ENCODE peak calls at places on chromosome 13, in nine cellular contexts. T is effector memory CD4-positive, alpha-beta T cell; X is HFF-Myc; L is Peyer's patch; B is mammary epithelial cell; Z is choroid plexus epithelial cell; R is neural progenitor cell; C is right cardiac atrium; G is thoracic aorta. Y is an unnamed sample.

GRCh38 chr13:77751513-77752456 is 54.3 kb downstream of the SLAIN1 start:
- DNase-seq in T (no peak), X (peak), L (peak), B (peak), Z (peak), R (peak), C (no peak), G (no peak), Y (peak)

GRCh38 chr13:79870766-79871165 is 389.8 kb downstream of the NDFIP2 start:
- DNase-seq in T (no peak), X (no peak), L (no peak), B (peak), Z (no peak), R (no peak), C (no peak), G (no peak), Y (no peak)

GRCh38 chr13:70634893-70635292 is 526.6 kb upstream of the KLHL1 start:
- DNase-seq in T (no peak), X (no peak), L (no peak), B (no peak), Z (peak), R (no peak), C (no peak), G (no peak), Y (no peak)

GRCh38 chr13:76790519-76791289 is 95.5 kb downstream of the KCTD12 start:
- DNase-seq in T (no peak), X (no peak), L (no peak), B (no peak), Z (peak), R (no peak), C (no peak), G (no peak), Y (no peak)

GRCh38 chr13:47934371-47934770 is 66.7 kb downstream of the SUCLA2 start:
- DNase-seq in T (no peak), X (no peak), L (no peak), B (no peak), Z (peak), R (no peak), C (no peak), G (no peak), Y (no peak)

GRCh38 chr13:74129500-74130144 is 4.6 kb downstream of the KLF12 start:
- DNase-seq in T (no peak), X (no peak), L (no peak), B (peak), Z (peak), R (no peak), C (peak), G (no peak), Y (peak)

GRCh38 chr13:108326318-108326717 is 56.8 kb downstream of the TNFSF13B start:
- DNase-seq in T (no peak), X (no peak), L (no peak), B (no peak), Z (peak), R (no peak), C (no peak), G (no peak), Y (no peak)

GRCh38 chr13:86946734-86947133 is 724.4 kb upstream of the SLITRK5 start:
- DNase-seq in T (no peak), X (no peak), L (no peak), B (no peak), Z (no peak), R (no peak), C (no peak), G (no peak), Y (no peak)

GRCh38 chr13:98484289-98485219 is 92.4 kb downstream of the STK24 start:
- DNase-seq in T (peak), X (no peak), L (peak), B (peak), Z (peak), R (peak), C (peak), G (peak), Y (peak)

GRCh38 chr13:114142640-114143490 is 10.4 kb upstream of the RASA3 start:
- DNase-seq in T (peak), X (no peak), L (peak), B (no peak), Z (no peak), R (no peak), C (no peak), G (no peak), Y (peak)

GRCh38 chr13:41541142-41541938 is 84.0 kb downstream of the RGCC start:
- DNase-seq in T (no peak), X (no peak), L (no peak), B (no peak), Z (no peak), R (no peak), C (no peak), G (no peak), Y (no peak)

GRCh38 chr13:98129059-98129741 is 13.7 kb upstream of the FARP1 start:
- DNase-seq in T (no peak), X (no peak), L (no peak), B (peak), Z (peak), R (no peak), C (no peak), G (no peak), Y (no peak)

DNA sequence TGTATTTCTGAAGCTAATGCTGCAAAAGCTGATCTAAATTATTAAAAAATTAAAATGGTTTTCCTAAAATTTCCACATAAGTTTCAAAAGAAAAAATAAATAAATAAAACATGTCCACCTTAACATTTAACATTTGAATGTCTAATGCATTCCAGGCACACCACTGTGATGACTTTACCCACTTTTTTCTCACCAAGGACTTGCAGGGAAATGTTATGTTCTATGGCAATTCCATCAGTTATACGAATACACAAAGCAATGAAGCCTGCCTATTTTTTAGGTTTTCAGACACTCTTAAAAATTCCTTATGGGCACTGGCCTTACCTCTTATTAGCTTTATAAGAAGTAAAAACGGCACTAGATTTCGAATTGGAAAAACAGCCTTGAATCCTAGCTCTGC is 10.2 kb downstream of the TSC22D1 start:
- DNase-seq in T (no peak), X (no peak), L (no peak), B (no peak), Z (peak), R (no peak), C (no peak), G (no peak), Y (no peak)
- H3K4me3 ChIP-seq in T (no peak), X (no peak), L (no peak), B (no peak), Z (no peak), R (no peak), C (no peak), G (no peak), Y (no peak)

DNA sequence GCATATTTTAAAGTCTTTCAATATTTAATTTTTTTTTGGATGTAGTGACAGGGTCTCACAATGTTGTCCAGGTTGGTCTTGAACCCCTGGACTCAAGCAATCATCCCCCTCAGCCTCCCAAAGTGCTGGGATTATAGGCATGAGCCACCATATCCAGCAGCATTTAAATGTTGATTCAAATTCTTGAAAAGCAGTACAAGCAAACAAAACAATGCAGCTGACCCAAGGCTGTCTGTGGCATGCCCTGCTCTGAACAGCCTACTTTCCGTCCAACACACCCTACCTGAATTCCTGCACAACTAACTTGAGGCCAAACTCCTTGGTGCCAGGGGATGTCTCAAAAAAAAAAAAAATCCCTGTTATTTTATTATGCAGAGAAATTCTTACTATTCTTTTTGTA is 23.0 kb downstream of the NEK5 start:
- DNase-seq in T (no peak), X (no peak), L (no peak), B (no peak), Z (no peak), R (no peak), C (no peak), G (no peak), Y (no peak)
- H3K4me3 ChIP-seq in T (no peak), X (no peak), L (no peak), B (no peak), Z (no peak), R (no peak), C (no peak), G (no peak), Y (no peak)

DNA sequence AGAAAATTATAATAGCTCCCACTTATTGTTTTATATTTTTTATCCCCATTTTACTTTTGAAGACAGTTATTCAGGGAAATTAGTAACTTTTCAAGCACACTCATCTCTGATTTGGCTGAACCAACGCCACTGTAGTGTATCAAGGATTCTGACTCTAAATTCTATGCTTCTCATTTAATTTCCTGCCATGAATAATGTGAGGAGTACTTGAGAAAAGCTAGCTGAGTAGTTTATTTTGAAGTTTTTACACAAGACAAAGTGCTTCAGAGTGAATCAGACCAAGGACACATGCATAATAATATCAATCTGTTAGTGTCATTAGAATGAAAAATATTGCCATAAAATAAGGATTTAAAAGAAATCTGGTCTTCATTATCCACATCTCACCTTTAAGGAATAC is 329.9 kb downstream of the SLITRK6 start:
- DNase-seq in T (no peak), X (no peak), L (no peak), B (no peak), Z (no peak), R (no peak), C (no peak), G (no peak), Y (no peak)
- H3K4me3 ChIP-seq in T (no peak), X (no peak), L (no peak), B (no peak), Z (no peak), R (no peak), C (no peak), G (no peak), Y (no peak)

DNA sequence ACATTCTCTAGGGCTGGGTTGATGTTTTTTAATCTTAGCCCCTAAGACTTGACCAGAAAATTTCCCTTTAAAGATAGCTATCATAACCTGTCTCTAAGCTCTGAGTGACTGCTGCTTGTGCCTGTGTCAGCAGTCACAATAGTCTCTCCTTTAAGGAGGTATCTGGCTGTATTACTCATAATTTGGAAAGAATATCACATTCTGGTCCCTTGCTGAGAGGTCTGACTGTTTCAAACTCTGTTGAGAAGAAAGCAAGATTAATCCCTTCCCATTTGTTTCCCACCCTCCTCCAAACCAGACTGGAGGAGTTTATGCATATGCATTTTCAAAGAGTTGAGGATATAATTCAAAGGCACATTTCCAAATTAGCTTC is 2.3 kb downstream of the HTR2A start:
- DNase-seq in T (no peak), X (no peak), L (no peak), B (no peak), Z (no peak), R (no peak), C (no peak), G (no peak), Y (no peak)
- H3K4me3 ChIP-seq in T (no peak), X (peak), L (peak), B (peak), Z (peak), R (peak), C (peak), G (peak), Y (no peak)

DNA sequence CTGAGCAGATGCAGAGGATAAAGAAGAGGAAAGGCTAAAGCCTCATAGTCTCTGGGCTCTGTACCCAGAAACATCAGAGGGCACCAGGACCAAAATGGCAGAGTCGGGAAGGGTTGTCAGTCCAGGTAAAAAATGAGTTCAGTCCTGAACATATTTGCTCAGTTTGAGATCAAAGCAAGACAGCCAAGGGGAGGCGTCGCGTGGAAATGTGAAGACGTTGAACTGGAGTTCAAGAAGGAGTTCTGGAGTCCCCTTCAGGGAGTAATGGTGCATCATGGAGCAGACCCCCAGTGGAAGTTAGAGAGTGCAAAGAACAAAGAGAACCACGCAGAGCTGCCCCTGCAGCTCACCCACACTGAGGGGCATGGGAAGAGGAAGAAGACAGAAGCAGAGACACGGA is 4.8 kb downstream of the COL4A1 start:
- DNase-seq in T (no peak), X (no peak), L (peak), B (no peak), Z (no peak), R (no peak), C (no peak), G (no peak), Y (no peak)
- H3K4me3 ChIP-seq in T (no peak), X (no peak), L (no peak), B (no peak), Z (peak), R (no peak), C (no peak), G (peak), Y (no peak)